ENCODE peak calls at places on chromosome 1, in eight cellular contexts. R is stimulated activated naive CD4-positive, alpha-beta T cell; Z is WTC11; P is GM12864; J is HTR-8/SVneo; D is H54; K is mesothelial cell of epicardium; E is activated CD8-positive, alpha-beta memory T cell treated with anti-CD3 and anti-CD28 coated beads for 1 hour. F is an unnamed sample.

GRCh38 chr1:200473698-200474371 is 64.0 kb upstream of the ZNF281 start:
- DNase-seq in R (no peak), Z (no peak), P (peak; percentile 38), J (no peak), D (no peak), K (no peak), E (no peak), F (no peak)

GRCh38 chr1:164619006-164619784 is 60.2 kb downstream of the PBX1 start:
- DNase-seq in R (no peak), Z (no peak), P (no peak), J (no peak), D (no peak), K (no peak), E (no peak), F (no peak)

GRCh38 chr1:12170263-12170671 is 3.5 kb downstream of the TNFRSF1B start:
- DNase-seq in R (no peak), Z (no peak), P (no peak), J (no peak), D (no peak), K (no peak), E (no peak), F (no peak)

GRCh38 chr1:28973850-28974841 is 59.8 kb downstream of the EPB41 start:
- DNase-seq in R (no peak), Z (no peak), P (no peak), J (peak; percentile 10), D (no peak), K (no peak), E (no peak), F (no peak)

GRCh38 chr1:233172201-233172600 is 123.3 kb downstream of the PCNX2 start:
- DNase-seq in R (no peak), Z (no peak), P (no peak), J (peak; percentile 37), D (no peak), K (no peak), E (no peak), F (peak; percentile 12)

GRCh38 chr1:28194326-28195035 is 18.0 kb upstream of the PTAFR start:
- DNase-seq in R (no peak), Z (no peak), P (no peak), J (no peak), D (no peak), K (no peak), E (no peak), F (no peak)

GRCh38 chr1:87450615-87451209 is 122.0 kb downstream of the LMO4 start:
- DNase-seq in R (no peak), Z (peak; percentile 43), P (no peak), J (no peak), D (no peak), K (no peak), E (no peak), F (no peak)

GRCh38 chr1:52022133-52022532 is 11.5 kb downstream of the KTI12 start:
- DNase-seq in R (no peak), Z (no peak), P (no peak), J (no peak), D (no peak), K (no peak), E (no peak), F (no peak)

GRCh38 chr1:75100481-75101092 is 33.6 kb upstream of the LHX8 start:
- DNase-seq in R (no peak), Z (no peak), P (no peak), J (no peak), D (no peak), K (no peak), E (no peak), F (no peak)

GRCh38 chr1:72547412-72547811 is 265.1 kb upstream of the NEGR1 start:
- DNase-seq in R (no peak), Z (no peak), P (no peak), J (no peak), D (no peak), K (no peak), E (no peak), F (no peak)

GRCh38 chr1:226638001-226638601 is 89.5 kb downstream of the STUM start:
- DNase-seq in R (no peak), Z (no peak), P (no peak), J (no peak), D (no peak), K (no peak), E (no peak), F (no peak)

GRCh38 chr1:235739124-235739523 is 89.5 kb upstream of the GNG4 start:
- DNase-seq in R (no peak), Z (no peak), P (no peak), J (no peak), D (no peak), K (no peak), E (no peak), F (no peak)

GRCh38 chr1:155938220-155938627 is 3.2 kb upstream of the RXFP4 start:
- DNase-seq in R (no peak), Z (no peak), P (no peak), J (peak; percentile 64), D (no peak), K (no peak), E (no peak), F (peak; percentile 60)

GRCh38 chr1:248818505-248819374 is 7.0 kb downstream of the SH3BP5L start:
- DNase-seq in R (no peak), Z (no peak), P (no peak), J (no peak), D (no peak), K (no peak), E (no peak), F (no peak)

GRCh38 chr1:23720256-23720995 is 22.8 kb upstream of the ELOA start:
- DNase-seq in R (no peak), Z (no peak), P (peak; percentile 84), J (no peak), D (no peak), K (no peak), E (no peak), F (no peak)

GRCh38 chr1:111734426-111734825 is 4.8 kb downstream of the INKA2 start:
- DNase-seq in R (no peak), Z (no peak), P (no peak), J (no peak), D (no peak), K (no peak), E (no peak), F (no peak)

GRCh38 chr1:69058454-69058853 is 509.3 kb upstream of the LRRC7 start:
- DNase-seq in R (no peak), Z (no peak), P (no peak), J (no peak), D (no peak), K (no peak), E (no peak), F (no peak)

GRCh38 chr1:42013881-42014470 is 95.3 kb upstream of the HIVEP3 start:
- DNase-seq in R (no peak), Z (no peak), P (no peak), J (no peak), D (no peak), K (no peak), E (no peak), F (no peak)

GRCh38 chr1:154220970-154221814 is 437 bp downstream of the UBAP2L start:
- DNase-seq in R (peak; percentile 70), Z (peak; percentile 58), P (no peak), J (peak; percentile 11), D (no peak), K (peak; percentile 73), E (peak; percentile 49), F (peak; percentile 22)

GRCh38 chr1:150562384-150563339 is 13.5 kb downstream of the ADAMTSL4 start:
- DNase-seq in R (peak; percentile 61), Z (peak; percentile 44), P (peak; percentile 100), J (no peak), D (no peak), K (no peak), E (no peak), F (peak; percentile 13)

GRCh38 chr1:37292789-37293188 is 181.6 kb upstream of the ZC3H12A start:
- DNase-seq in R (no peak), Z (peak; percentile 21), P (no peak), J (no peak), D (no peak), K (no peak), E (no peak), F (no peak)

GRCh38 chr1:156698995-156699394 is 6.4 kb downstream of the CRABP2 start:
- DNase-seq in R (no peak), Z (no peak), P (no peak), J (no peak), D (no peak), K (no peak), E (no peak), F (no peak)

GRCh38 chr1:15911927-15912326 is 64.0 kb downstream of the ZBTB17 start:
- DNase-seq in R (no peak), Z (no peak), P (no peak), J (no peak), D (no peak), K (no peak), E (no peak), F (no peak)

GRCh38 chr1:14873657-14874056 is 275.2 kb downstream of the KAZN start:
- DNase-seq in R (no peak), Z (no peak), P (no peak), J (no peak), D (no peak), K (no peak), E (no peak), F (no peak)

GRCh38 chr1:47659141-47659540 is 221.3 kb downstream of the FOXD2 start:
- DNase-seq in R (no peak), Z (no peak), P (no peak), J (no peak), D (no peak), K (peak; percentile 27), E (no peak), F (no peak)

GRCh38 chr1:221429262-221429661 is 312.6 kb downstream of the DUSP10 start:
- DNase-seq in R (no peak), Z (no peak), P (no peak), J (no peak), D (no peak), K (no peak), E (no peak), F (no peak)

GRCh38 chr1:232524056-232524455 is 105.9 kb downstream of the SIPA1L2 start:
- DNase-seq in R (no peak), Z (no peak), P (no peak), J (no peak), D (no peak), K (no peak), E (no peak), F (no peak)

GRCh38 chr1:159653201-159653600 is 61.2 kb downstream of the CRP start:
- DNase-seq in R (no peak), Z (no peak), P (no peak), J (no peak), D (no peak), K (no peak), E (no peak), F (no peak)

GRCh38 chr1:212293579-212293978 is 8.4 kb downstream of the PPP2R5A start:
- DNase-seq in R (no peak), Z (no peak), P (no peak), J (peak; percentile 23), D (no peak), K (no peak), E (no peak), F (no peak)